ENCODE peak calls at places on chromosomes 7 and 10, in four cellular contexts. One of them, this sample, is unnamed.

GRCh38 chr10:12911795-12912194 is 89.7 kb downstream of the CCDC3 start:
- DNase-seq in colonic mucosa: no peak
- DNase-seq in K562: no peak
- DNase-seq in lung: no peak
- DNase-seq in this sample: no peak

GRCh38 chr7:665751-666453 is 60.6 kb upstream of the DNAAF5 start:
- DNase-seq in lung: no peak
- DNase-seq in colonic mucosa: no peak
- DNase-seq in K562: no peak
- DNase-seq in this sample: no peak

GRCh38 chr7:3399858-3400257 is 98.8 kb downstream of the SDK1 start:
- DNase-seq in colonic mucosa: no peak
- DNase-seq in K562: no peak
- DNase-seq in lung: no peak
- DNase-seq in this sample: no peak

GRCh38 chr10:97067716-97068391 is 117.9 kb downstream of the SLIT1 start:
- DNase-seq in K562: no peak
- DNase-seq in lung: no peak
- DNase-seq in colonic mucosa: no peak
- DNase-seq in this sample: no peak

GRCh38 chr7:54722502-54722901 is 36.5 kb downstream of the SEC61G start:
- DNase-seq in lung: no peak
- DNase-seq in colonic mucosa: no peak
- DNase-seq in K562: no peak
- DNase-seq in this sample: no peak

GRCh38 chr7:128406986-128407589 is 2.7 kb downstream of the IMPDH1 start:
- DNase-seq in K562: no peak
- DNase-seq in lung: no peak
- DNase-seq in colonic mucosa: no peak
- DNase-seq in this sample: no peak

GRCh38 chr7:157405501-157405900 is 68.7 kb downstream of the DNAJB6 start:
- DNase-seq in colonic mucosa: no peak
- DNase-seq in K562: no peak
- DNase-seq in lung: no peak
- DNase-seq in this sample: no peak

GRCh38 chr10:73879296-73880173 is 5.2 kb upstream of the CAMK2G start:
- DNase-seq in lung: peak; percentile 89
- DNase-seq in K562: peak; percentile 91
- DNase-seq in colonic mucosa: peak; percentile 92
- DNase-seq in this sample: no peak

GRCh38 chr7:40720401-40720800 is 585.6 kb downstream of the SUGCT start:
- DNase-seq in colonic mucosa: no peak
- DNase-seq in K562: no peak
- DNase-seq in lung: no peak
- DNase-seq in this sample: no peak

GRCh38 chr10:42744134-42744701 is 38.4 kb upstream of the BMS1 start:
- DNase-seq in colonic mucosa: no peak
- DNase-seq in lung: no peak
- DNase-seq in K562: peak; percentile 22
- DNase-seq in this sample: no peak
- TF ChIP-seq CTCF in colonic mucosa: no peak
- TF ChIP-seq CTCF in lung: no peak
- TF ChIP-seq CTCF in K562: no peak
- TF ChIP-seq CTCF in this sample: no peak

DNA sequence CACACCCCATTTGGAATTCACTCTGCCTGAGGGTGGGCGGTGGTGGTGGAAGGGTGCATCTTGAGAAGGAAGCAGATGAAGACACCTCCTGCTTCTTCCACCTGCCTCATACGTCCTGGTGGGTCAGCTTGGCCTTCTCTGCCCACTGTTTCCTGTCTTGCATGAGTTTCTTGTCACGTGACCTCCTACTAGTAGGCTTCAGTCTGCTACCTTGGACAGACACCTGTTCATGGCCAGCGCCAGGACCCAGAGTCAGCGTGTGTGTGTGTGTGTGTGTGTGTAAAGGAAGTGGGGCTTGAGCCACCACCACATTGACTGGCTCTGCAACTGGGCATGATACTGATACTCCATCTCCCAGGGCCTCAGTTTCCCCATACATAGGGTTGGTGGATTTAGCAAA is 17.1 kb upstream of the VPS37D start:
- DNase-seq in K562: no peak
- DNase-seq in lung: no peak
- DNase-seq in colonic mucosa: no peak
- DNase-seq in this sample: no peak
- H3K4me1 ChIP-seq in K562: peaks cover 14% of the 10 kb centered on the region
- H3K4me1 ChIP-seq in lung: peaks cover 5% of the 10 kb centered on the region
- H3K4me1 ChIP-seq in colonic mucosa: no peaks in the 10 kb centered on the region
- H3K4me1 ChIP-seq in this sample: peaks cover 7% of the 10 kb centered on the region

DNA sequence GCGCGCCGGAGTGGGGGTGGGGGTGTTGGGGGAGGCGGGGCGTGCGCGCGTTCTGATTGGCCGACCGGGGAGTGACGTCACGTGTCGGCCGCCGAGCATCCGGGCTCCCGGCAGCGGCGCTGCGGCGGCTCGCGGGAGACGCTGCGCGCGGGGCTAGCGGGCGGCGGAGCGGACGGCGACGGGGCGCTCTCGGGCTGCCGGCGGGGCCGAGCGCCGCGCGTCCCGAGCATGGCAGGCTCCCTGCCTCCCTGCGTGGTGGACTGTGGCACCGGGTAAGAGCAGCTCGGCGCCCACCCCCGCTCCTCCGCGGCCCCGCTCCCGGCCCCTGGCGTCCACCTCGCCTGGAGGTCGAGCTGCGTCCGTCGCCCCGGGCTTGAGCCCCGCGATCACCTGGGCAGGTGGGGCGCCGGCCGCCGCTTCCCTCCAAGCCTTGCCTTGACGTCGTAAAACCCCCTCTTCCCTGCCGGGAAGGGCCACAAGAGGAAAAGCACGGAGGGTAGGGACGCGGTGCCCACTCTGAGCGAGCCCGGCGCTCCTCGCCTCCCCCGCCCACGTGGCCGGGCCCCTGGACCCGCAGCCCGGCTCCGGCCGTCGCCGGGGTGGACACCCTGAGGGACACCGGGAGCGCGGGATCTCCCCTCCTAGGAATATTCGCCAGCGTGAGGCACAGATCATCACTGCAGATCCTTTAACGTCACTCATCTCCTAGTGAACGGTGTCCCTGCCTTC is at the start of gene ACTR3B:
- DNase-seq in K562: peak; percentile 100
- DNase-seq in colonic mucosa: peak; percentile 89
- DNase-seq in lung: peak; percentile 90
- DNase-seq in this sample: no peak
- TF ChIP-seq CTCF in K562: no peak
- TF ChIP-seq CTCF in colonic mucosa: no peak
- TF ChIP-seq CTCF in lung: no peak
- TF ChIP-seq CTCF in this sample: no peak

GRCh38 chr7:151060113-151060415 is 675 bp downstream of the SLC4A2 start:
- DNase-seq in K562: no peak
- DNase-seq in colonic mucosa: no peak
- DNase-seq in lung: no peak
- DNase-seq in this sample: no peak
- H3K4me1 ChIP-seq in K562: peaks cover 82% of the 10 kb centered on the region
- H3K4me1 ChIP-seq in colonic mucosa: peaks cover 24% of the 10 kb centered on the region
- H3K4me1 ChIP-seq in lung: peaks cover 26% of the 10 kb centered on the region
- H3K4me1 ChIP-seq in this sample: peaks cover 63% of the 10 kb centered on the region

DNA sequence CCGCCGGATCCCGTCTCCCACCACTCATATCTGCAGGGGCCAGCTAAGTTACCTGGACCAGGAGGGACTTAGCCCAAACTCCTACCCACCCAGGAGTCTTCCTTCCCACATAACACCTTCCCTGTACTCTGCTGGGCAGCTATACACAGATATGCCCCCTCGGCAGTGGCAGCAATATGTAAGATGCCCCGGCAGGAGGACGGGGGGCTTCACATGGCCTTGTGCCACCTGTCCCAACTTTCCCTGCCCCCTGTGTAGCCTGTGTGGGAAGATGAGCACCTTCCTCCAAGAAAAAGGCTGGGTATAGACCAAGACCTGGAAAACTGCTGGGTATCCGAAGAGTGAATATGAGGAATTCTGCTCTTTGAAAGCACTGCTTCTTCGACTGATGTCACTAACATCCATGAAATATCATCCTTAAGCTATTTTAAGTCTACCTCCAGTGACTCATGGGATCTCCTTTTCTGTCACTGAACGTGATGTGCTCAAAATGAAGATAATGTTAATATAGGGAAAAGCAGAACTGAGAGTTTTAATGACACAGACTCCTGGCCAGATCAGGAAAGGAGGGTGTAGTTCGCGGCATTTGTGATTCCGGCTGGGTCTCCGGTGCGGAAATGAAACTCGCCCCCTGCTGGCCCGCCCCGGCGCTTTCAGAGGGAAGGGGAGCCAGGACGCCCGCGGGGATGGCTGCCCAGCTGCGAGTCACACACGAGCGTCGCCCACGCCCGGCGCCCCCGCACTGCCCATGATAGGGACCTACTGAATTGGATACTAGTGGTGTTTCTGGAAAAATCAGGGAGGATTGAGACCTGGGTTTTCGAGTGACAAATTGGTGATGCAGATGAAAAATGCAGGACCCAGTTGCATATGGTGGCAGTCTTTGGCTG is 256.9 kb upstream of the NFE2L3 start:
- DNase-seq in colonic mucosa: peak; percentile 83
- DNase-seq in K562: peak; percentile 71
- DNase-seq in lung: peak; percentile 54
- DNase-seq in this sample: peak; percentile 82
- TF ChIP-seq CTCF in colonic mucosa: peak; percentile 64
- TF ChIP-seq CTCF in K562: peak; percentile 63
- TF ChIP-seq CTCF in lung: peak; percentile 21
- TF ChIP-seq CTCF in this sample: peak; percentile 57

DNA sequence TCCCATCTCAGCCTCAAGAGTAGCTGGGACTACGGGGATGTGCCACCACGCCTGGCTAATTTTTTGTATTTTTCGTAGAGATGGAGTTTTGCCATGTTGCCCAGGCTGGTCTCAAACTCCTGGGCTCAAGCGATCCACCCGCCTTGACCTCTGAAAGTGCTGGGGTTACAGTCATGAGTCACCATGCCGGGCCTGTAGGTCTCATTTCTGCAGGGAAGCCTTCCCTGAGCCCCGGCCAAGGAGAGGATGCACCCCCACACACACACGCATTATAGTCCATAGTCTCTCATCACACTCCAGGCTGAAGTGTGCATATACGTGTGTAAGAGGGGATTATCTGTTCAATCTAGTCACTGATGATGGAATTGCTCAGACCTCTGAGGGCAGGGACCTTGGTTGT is 29.3 kb downstream of the KCNMA1 start:
- DNase-seq in lung: no peak
- DNase-seq in K562: no peak
- DNase-seq in colonic mucosa: no peak
- DNase-seq in this sample: no peak
- H3K4me1 ChIP-seq in lung: no peaks in the 10 kb centered on the region
- H3K4me1 ChIP-seq in K562: no peaks in the 10 kb centered on the region
- H3K4me1 ChIP-seq in colonic mucosa: peaks cover 19% of the 10 kb centered on the region
- H3K4me1 ChIP-seq in this sample: peaks cover 29% of the 10 kb centered on the region

DNA sequence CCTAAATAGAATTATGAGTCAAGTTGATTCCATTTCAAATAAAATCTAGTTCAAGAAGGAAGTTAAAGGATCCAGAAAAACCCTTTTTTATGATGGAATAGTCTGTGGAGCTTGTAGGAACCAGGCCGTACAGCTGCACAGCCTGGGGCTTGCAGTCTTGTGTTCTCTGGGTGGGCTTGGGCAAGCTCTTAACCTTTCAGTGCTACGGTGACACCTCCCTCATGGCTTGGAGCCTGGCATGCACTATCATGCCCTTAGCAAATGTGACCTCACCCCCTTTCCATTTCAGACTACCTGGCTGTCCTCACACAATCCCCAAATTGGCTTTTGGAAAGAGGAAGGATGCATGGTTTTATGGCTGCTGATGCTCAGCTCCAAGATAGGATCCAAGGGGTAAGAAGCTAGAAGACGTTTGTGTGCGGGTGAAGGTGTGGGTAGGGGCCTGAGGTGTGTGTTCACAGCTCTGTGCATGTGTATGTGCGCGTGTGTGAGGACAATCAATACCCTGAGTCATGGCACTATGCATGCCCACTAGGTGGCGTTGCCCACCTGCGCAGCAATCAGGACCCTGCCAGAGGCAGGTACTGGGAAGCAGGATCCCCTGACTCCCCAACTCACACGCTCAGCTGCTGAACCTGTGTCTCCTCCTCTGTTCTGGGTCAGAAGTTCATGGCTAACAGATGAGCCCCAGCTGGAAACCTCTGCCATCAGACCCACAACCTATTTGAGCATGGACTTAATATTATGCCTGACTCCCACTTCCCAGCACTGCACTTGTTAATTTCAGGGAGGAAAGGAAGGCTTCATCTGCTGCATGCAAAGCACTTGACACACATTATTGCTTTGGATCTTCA is 113.4 kb downstream of the PTPN20 start:
- DNase-seq in K562: peak; percentile 82
- DNase-seq in colonic mucosa: peak; percentile 65
- DNase-seq in lung: peak; percentile 41
- DNase-seq in this sample: no peak
- TF ChIP-seq CTCF in K562: peak; percentile 88
- TF ChIP-seq CTCF in colonic mucosa: peak; percentile 81
- TF ChIP-seq CTCF in lung: peak; percentile 50
- TF ChIP-seq CTCF in this sample: peak; percentile 13

This sample was measured in vagina.